ENCODE peak calls at places on chromosomes 16 and 17, in five cellular contexts. J is stimulated activated CD8-positive, alpha-beta memory T cell treated with anti-CD3 and anti-CD28 coated beads, Interleukin-2, amount 100 ng/mL, for 48 hours; A is CD8-positive, alpha-beta memory T cell; R is choroid plexus epithelial cell; Y is HepG2. X is an unnamed sample.

GRCh38 chr16:85871756-85872155 is 27.2 kb upstream of the IRF8 start:
- DNase-seq in R (no peak), A (no peak), Y (no peak), J (no peak), X (no peak)

GRCh38 chr17:60630352-60630751 is 30.4 kb downstream of the PPM1D start:
- DNase-seq in R (peak), A (no peak), Y (no peak), J (no peak), X (no peak)

GRCh38 chr16:57778658-57779057 is 23.6 kb downstream of the KIFC3 start:
- DNase-seq in J (no peak), Y (no peak), A (no peak), R (no peak), X (no peak)

GRCh38 chr16:66294507-66294906 is 72.0 kb upstream of the CDH5 start:
- DNase-seq in Y (no peak), R (no peak), A (no peak), J (no peak), X (no peak)

GRCh38 chr16:782766-783403 is 5.3 kb downstream of the RPUSD1 start:
- DNase-seq in A (no peak), J (no peak), Y (no peak), R (no peak), X (no peak)

GRCh38 chr16:51523400-51523799 is 372.3 kb upstream of the SALL1 start:
- DNase-seq in Y (no peak), A (no peak), J (no peak), R (no peak), X (no peak)

GRCh38 chr16:20612551-20613470 is 36.6 kb upstream of the ACSM2B start:
- DNase-seq in A (no peak), Y (no peak), J (no peak), R (no peak), X (no peak)

GRCh38 chr17:61361084-61361483 is 38.6 kb upstream of the TBX2 start:
- DNase-seq in J (no peak), R (peak), A (no peak), Y (peak), X (no peak)

GRCh38 chr16:87955302-87956168 is 4.3 kb downstream of the BANP start:
- DNase-seq in A (no peak), R (no peak), J (no peak), Y (no peak), X (no peak)

GRCh38 chr16:4633910-4634635 is 9.4 kb downstream of the MGRN1 start:
- DNase-seq in Y (no peak), J (no peak), R (no peak), A (no peak), X (no peak)

GRCh38 chr16:53980675-53981074 is 276.7 kb downstream of the FTO start:
- DNase-seq in Y (no peak), R (no peak), J (no peak), A (no peak), X (no peak)

GRCh38 chr16:26078971-26079370 is 387.2 kb downstream of the HS3ST4 start:
- DNase-seq in R (no peak), A (no peak), J (no peak), Y (no peak), X (no peak)

GRCh38 chr17:74601944-74602572 is 10.0 kb upstream of the CD300LD start:
- DNase-seq in J (no peak), R (peak), A (no peak), Y (peak), X (no peak)

GRCh38 chr17:13638855-13639458 is 37.2 kb upstream of the HS3ST3A1 start:
- DNase-seq in J (no peak), Y (no peak), A (no peak), R (peak), X (no peak)

GRCh38 chr16:1613240-1613639 is 1.1 kb downstream of the CRAMP1 start:
- DNase-seq in J (no peak), A (no peak), Y (no peak), R (peak), X (no peak)

GRCh38 chr16:48609453-48610023 is 442 bp downstream of the N4BP1 start:
- DNase-seq in J (peak), Y (no peak), A (no peak), R (peak), X (no peak)

GRCh38 chr16:17939052-17939673 is 397.4 kb downstream of the NPIPA8 start:
- DNase-seq in R (no peak), J (no peak), Y (no peak), A (no peak), X (no peak)

GRCh38 chr16:56425439-56425832 is at the start of gene AMFR:
- DNase-seq in J (peak), Y (peak), A (peak), R (peak), X (peak)

GRCh38 chr16:70706948-70707465 is 21.2 kb upstream of the MTSS2 start:
- DNase-seq in R (peak), J (no peak), Y (no peak), A (no peak), X (no peak)

GRCh38 chr16:81526935-81527334 is 82.3 kb downstream of the CMIP start:
- DNase-seq in A (peak), Y (no peak), R (peak), J (no peak), X (no peak)

GRCh38 chr16:64440421-64440831 is 681.4 kb downstream of the CDH11 start:
- DNase-seq in A (no peak), Y (peak), J (no peak), R (peak), X (no peak)

GRCh38 chr16:47779201-47780016 is 318.3 kb downstream of the PHKB start:
- DNase-seq in A (no peak), R (peak), Y (no peak), J (no peak), X (no peak)

GRCh38 chr16:57386381-57386951 is 14.2 kb downstream of the CX3CL1 start:
- DNase-seq in Y (no peak), A (no peak), R (peak), J (no peak), X (no peak)

GRCh38 chr17:28552201-28552999 is at the start of gene UNC119:
- DNase-seq in R (peak), J (peak), A (peak), Y (peak), X (peak)

GRCh38 chr16:676565-677297 is 1.3 kb downstream of the RHBDL1 start:
- DNase-seq in J (no peak), R (no peak), Y (no peak), A (no peak), X (no peak)

GRCh38 chr17:82930043-82930923 is 90.5 kb upstream of the ZNF750 start:
- DNase-seq in A (no peak), Y (no peak), R (no peak), J (no peak), X (no peak)

GRCh38 chr17:65984299-65984698 is 207.6 kb downstream of the CEP112 start:
- DNase-seq in R (peak), A (no peak), Y (no peak), J (no peak), X (no peak)

GRCh38 chr16:49788936-49789335 is 67.0 kb downstream of the ZNF423 start:
- DNase-seq in R (no peak), J (no peak), A (no peak), Y (no peak), X (no peak)

GRCh38 chr16:8721693-8722348 is 47.4 kb downstream of the ABAT start:
- DNase-seq in J (no peak), A (no peak), R (no peak), Y (no peak), X (no peak)

GRCh38 chr17:58262149-58262548 is 18.6 kb downstream of the MPO start:
- DNase-seq in Y (no peak), J (no peak), R (no peak), A (no peak), X (no peak)

GRCh38 chr17:9802294-9802693 is 10.9 kb upstream of the DHRS7C start:
- DNase-seq in A (no peak), J (no peak), Y (no peak), R (peak), X (no peak)

GRCh38 chr16:57747496-57747895 is 11.9 kb downstream of the KATNB1 start:
- DNase-seq in Y (no peak), J (no peak), R (no peak), A (no peak), X (no peak)

GRCh38 chr16:69562818-69563217 is 2.9 kb upstream of the NFAT5 start:
- DNase-seq in Y (no peak), J (no peak), R (no peak), A (no peak), X (no peak)

X was measured in GM18507.